ENCODE peak calls at places on chromosomes 13 and 19, in six cellular contexts. L, P, E, A, H and O are unnamed samples.

GRCh38 chr19:46945668-46946067 is 74.0 kb upstream of the NPAS1 start:
- DNase-seq in L (no peak), P (no peak), E (no peak), A (no peak), H (no peak), O (no peak)

GRCh38 chr13:41614671-41615519 is 157.5 kb downstream of the RGCC start:
- DNase-seq in L (no peak), P (no peak), E (no peak), A (no peak), H (no peak), O (no peak)

GRCh38 chr19:11179716-11180297 is 17.5 kb downstream of the KANK2 start:
- DNase-seq in L (no peak), P (no peak), E (no peak), A (no peak), H (no peak), O (no peak)

GRCh38 chr19:42010245-42011126 is 16.5 kb upstream of the ATP1A3 start:
- DNase-seq in L (peak), P (no peak), E (no peak), A (no peak), H (no peak), O (no peak)

GRCh38 chr13:72221276-72221962 is 354.4 kb upstream of the DACH1 start:
- DNase-seq in L (peak), P (peak), E (peak), A (no peak), H (no peak), O (no peak)

GRCh38 chr13:113273856-113274590 is 23.0 kb upstream of the LAMP1 start:
- DNase-seq in L (no peak), P (no peak), E (peak), A (no peak), H (no peak), O (no peak)

GRCh38 chr19:28492201-28492600 is 720.8 kb downstream of the UQCRFS1 start:
- DNase-seq in L (no peak), P (no peak), E (no peak), A (no peak), H (no peak), O (no peak)

GRCh38 chr13:72774019-72774418 is 7.7 kb downstream of the DIS3 start:
- DNase-seq in L (no peak), P (no peak), E (no peak), A (no peak), H (no peak), O (no peak)

GRCh38 chr13:71879129-71879535 is 12.1 kb upstream of the DACH1 start:
- DNase-seq in L (peak), P (no peak), E (no peak), A (no peak), H (no peak), O (peak)

GRCh38 chr19:44050740-44051653 is 839 bp upstream of the ZNF223 start:
- DNase-seq in L (no peak), P (peak), E (no peak), A (peak), H (no peak), O (no peak)

GRCh38 chr19:44055870-44056269 is 4.0 kb downstream of the ZNF223 start:
- DNase-seq in L (no peak), P (no peak), E (no peak), A (no peak), H (no peak), O (no peak)

GRCh38 chr19:44051654-44052402 is at the start of gene ZNF223:
- DNase-seq in L (no peak), P (peak), E (peak), A (peak), H (peak), O (peak)
- TF ChIP-seq POLR2AphosphoS5 in L (no peak), P (peak), E (no peak), A (peak), H (peak), O (peak)

GRCh38 chr19:45769054-45769782 is at the start of gene SIX5:
- DNase-seq in L (peak), P (peak), E (peak), A (peak), H (peak), O (peak)

GRCh38 chr19:45769821-45770191 is 754 bp upstream of the SIX5 start:
- DNase-seq in L (no peak), P (peak), E (no peak), A (peak), H (no peak), O (peak)

GRCh38 chr19:45768644-45769053 is 403 bp downstream of the SIX5 start:
- DNase-seq in L (no peak), P (peak), E (peak), A (peak), H (no peak), O (no peak)

GRCh38 chr19:45771331-45771933 is 2.4 kb upstream of the SIX5 start:
- DNase-seq in L (no peak), P (no peak), E (no peak), A (peak), H (no peak), O (no peak)

GRCh38 chr19:45770192-45771101 is 1.4 kb upstream of the SIX5 start:
- DNase-seq in L (peak), P (peak), E (peak), A (peak), H (peak), O (peak)
- H3K27ac ChIP-seq in L (peak), P (peak), E (peak), A (peak), H (peak), O (peak)

DNA sequence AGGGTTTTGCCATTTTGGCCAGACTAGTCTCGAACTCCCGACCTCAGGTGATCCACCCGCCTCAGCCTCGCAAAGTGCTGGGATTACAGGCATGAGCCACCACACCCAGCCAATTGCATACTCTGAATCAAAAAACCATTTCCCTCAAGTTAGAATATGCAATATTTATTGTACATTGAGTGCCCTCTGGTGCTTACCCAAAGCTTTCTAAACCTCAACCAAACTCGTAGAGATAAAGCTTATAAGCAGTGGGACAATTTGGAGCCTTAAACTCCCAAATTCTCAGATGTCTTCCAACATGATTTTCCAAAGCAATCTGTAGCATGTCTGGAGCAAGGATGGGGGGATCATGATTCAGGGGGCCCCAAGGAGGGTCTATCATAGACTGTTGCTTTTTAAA is 22.4 kb downstream of the RFXAP start:
- DNase-seq in L (no peak), P (no peak), E (no peak), A (no peak), H (no peak), O (no peak)
- TF ChIP-seq CTCF in L (no peak), P (no peak), E (no peak), A (no peak), H (no peak), O (no peak)

GRCh38 chr19:5914358-5914774 is 312 bp downstream of the CAPS start:
- DNase-seq in L (no peak), P (no peak), E (no peak), A (peak), H (no peak), O (no peak)

GRCh38 chr19:5916201-5916708 is 2.2 kb downstream of the CAPS start:
- DNase-seq in L (no peak), P (no peak), E (no peak), A (no peak), H (no peak), O (no peak)

GRCh38 chr19:5914946-5915781 is 1.1 kb downstream of the CAPS start:
- DNase-seq in L (no peak), P (peak), E (no peak), A (peak), H (no peak), O (peak)

GRCh38 chr19:5915782-5916165 is 1.7 kb downstream of the CAPS start:
- DNase-seq in L (no peak), P (no peak), E (no peak), A (no peak), H (no peak), O (no peak)

GRCh38 chr19:5913739-5914357 is at the start of gene CAPS:
- DNase-seq in L (no peak), P (peak), E (no peak), A (peak), H (no peak), O (peak)
- TF ChIP-seq POLR2AphosphoS5 in L (no peak), P (peak), E (no peak), A (peak), H (no peak), O (peak)

GRCh38 chr19:17794731-17795494 is at the start of gene B3GNT3:
- DNase-seq in L (peak), P (peak), E (peak), A (peak), H (no peak), O (peak)

GRCh38 chr19:17795495-17795856 is 538 bp downstream of the B3GNT3 start:
- DNase-seq in L (no peak), P (no peak), E (no peak), A (no peak), H (no peak), O (no peak)

GRCh38 chr19:17796013-17796837 is 1.3 kb downstream of the B3GNT3 start:
- DNase-seq in L (peak), P (peak), E (no peak), A (peak), H (no peak), O (no peak)

GRCh38 chr19:17796838-17797168 is 1.9 kb downstream of the B3GNT3 start:
- DNase-seq in L (no peak), P (no peak), E (no peak), A (no peak), H (no peak), O (no peak)

GRCh38 chr19:17797397-17798201 is 2.7 kb downstream of the B3GNT3 start:
- DNase-seq in L (peak), P (peak), E (no peak), A (peak), H (no peak), O (peak)
- H3K27ac ChIP-seq in L (peak), P (peak), E (no peak), A (peak), H (no peak), O (peak)

GRCh38 chr19:38224014-38224862 is at the start of gene DPF1:
- DNase-seq in L (peak), P (peak), E (peak), A (peak), H (no peak), O (no peak)
- TF ChIP-seq CTCF in L (peak), P (no peak), E (peak), A (no peak), H (no peak), O (no peak)

DNA sequence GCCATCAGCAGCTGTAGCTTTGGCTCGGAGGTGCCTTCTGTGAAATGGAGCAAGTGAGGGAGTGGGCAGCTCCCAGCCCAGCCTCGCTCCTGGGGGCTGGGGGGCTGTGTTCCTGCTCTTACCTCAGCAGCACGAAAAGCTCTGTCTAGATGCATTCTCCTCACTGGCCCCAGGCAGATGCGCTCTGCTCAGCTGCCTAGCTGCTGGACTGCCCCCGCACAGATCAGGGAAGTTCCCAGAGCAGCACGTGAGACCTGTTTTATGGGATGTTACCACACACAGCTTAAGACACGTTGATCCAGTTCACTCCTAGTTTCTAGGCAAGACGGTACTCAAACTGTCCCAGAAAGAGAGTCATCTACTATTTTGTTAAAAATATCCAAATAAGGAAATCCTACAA is 13.6 kb downstream of the LCP1 start:
- DNase-seq in L (no peak), P (peak), E (no peak), A (no peak), H (no peak), O (peak)
- TF ChIP-seq POLR2AphosphoS5 in L (no peak), P (no peak), E (no peak), A (no peak), H (peak), O (peak)

DNA sequence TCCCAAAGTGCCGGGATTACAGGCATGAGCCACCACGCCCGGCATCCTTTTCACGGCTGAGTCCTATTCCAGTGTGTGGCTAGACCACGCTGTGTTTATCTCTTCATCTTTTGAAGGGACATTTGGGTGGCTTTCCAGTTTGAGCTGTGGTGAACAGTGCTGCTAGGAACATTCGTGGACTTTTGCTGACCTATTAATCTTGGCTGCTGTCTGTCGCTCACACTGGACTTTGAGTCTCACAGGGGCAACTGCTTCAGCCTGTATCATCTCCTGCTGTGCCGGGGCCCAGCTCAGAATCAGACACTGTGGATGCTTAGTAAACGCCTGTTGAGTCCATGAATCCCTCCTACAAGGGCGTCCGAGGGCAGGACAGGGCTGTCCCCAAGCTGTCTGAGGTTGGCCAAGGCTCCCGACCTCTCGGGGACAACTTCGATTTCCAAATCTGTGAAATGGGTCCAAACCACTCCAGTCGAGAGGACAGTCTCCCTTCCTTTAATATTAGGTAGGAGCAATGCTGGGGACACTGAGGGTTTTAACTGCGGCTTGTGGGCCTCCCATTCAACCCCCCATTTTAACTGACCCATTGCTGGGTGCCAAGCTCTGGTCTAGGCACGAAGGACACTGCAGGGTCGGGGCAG is 48.4 kb downstream of the SMIM24 start:
- DNase-seq in L (no peak), P (no peak), E (no peak), A (no peak), H (no peak), O (no peak)
- H3K27ac ChIP-seq in L (no peak), P (peak), E (no peak), A (peak), H (peak), O (peak)

GRCh38 chr13:110705826-110706569 is at the start of gene CARS2:
- DNase-seq in L (peak), P (peak), E (peak), A (peak), H (peak), O (peak)
- TF ChIP-seq CTCF in L (no peak), P (no peak), E (no peak), A (no peak), H (no peak), O (no peak)

GRCh38 chr19:45098521-45099464 is 5.8 kb downstream of the PPP1R37 start:
- DNase-seq in L (no peak), P (no peak), E (no peak), A (peak), H (no peak), O (peak)
- TF ChIP-seq POLR2AphosphoS5 in L (no peak), P (no peak), E (no peak), A (no peak), H (no peak), O (no peak)